ENCODE peak calls at places on chromosomes 12 and 14, in five cellular contexts. One of them, this sample, is unnamed. For H3K4me1, the result is how much of the 10 kb centered on the place peaks cover.

GRCh38 chr12:26869908-26870459 is 37.0 kb upstream of the ITPR2 start:
- DNase-seq in CD4-positive, CD25-positive, alpha-beta regulatory T cell: no peak
- DNase-seq in gastrocnemius medialis: no peak
- DNase-seq in endothelial cell of umbilical vein: no peak
- DNase-seq in mucosa of descending colon: no peak
- DNase-seq in this sample: no peak

GRCh38 chr12:26195250-26195640 is at the start of gene SSPN:
- DNase-seq in CD4-positive, CD25-positive, alpha-beta regulatory T cell: peak
- DNase-seq in gastrocnemius medialis: peak
- DNase-seq in endothelial cell of umbilical vein: peak
- DNase-seq in mucosa of descending colon: peak
- DNase-seq in this sample: peak

GRCh38 chr14:42633504-42634095 is 1026.9 kb downstream of the LRFN5 start:
- DNase-seq in CD4-positive, CD25-positive, alpha-beta regulatory T cell: no peak
- DNase-seq in gastrocnemius medialis: no peak
- DNase-seq in endothelial cell of umbilical vein: no peak
- DNase-seq in mucosa of descending colon: no peak
- DNase-seq in this sample: no peak

GRCh38 chr12:82299617-82300016 is 58.6 kb downstream of the CCDC59 start:
- DNase-seq in CD4-positive, CD25-positive, alpha-beta regulatory T cell: no peak
- DNase-seq in gastrocnemius medialis: no peak
- DNase-seq in endothelial cell of umbilical vein: no peak
- DNase-seq in mucosa of descending colon: no peak
- DNase-seq in this sample: no peak

GRCh38 chr12:95548056-95548538 is 3.2 kb downstream of the USP44 start:
- DNase-seq in CD4-positive, CD25-positive, alpha-beta regulatory T cell: peak
- DNase-seq in gastrocnemius medialis: no peak
- DNase-seq in endothelial cell of umbilical vein: peak
- DNase-seq in mucosa of descending colon: peak
- DNase-seq in this sample: peak

GRCh38 chr14:84425968-84426367 is 1104.0 kb upstream of the FLRT2 start:
- DNase-seq in CD4-positive, CD25-positive, alpha-beta regulatory T cell: no peak
- DNase-seq in gastrocnemius medialis: no peak
- DNase-seq in endothelial cell of umbilical vein: no peak
- DNase-seq in mucosa of descending colon: no peak
- DNase-seq in this sample: no peak

GRCh38 chr12:24838531-24838950 is 110.4 kb downstream of the BCAT1 start:
- DNase-seq in CD4-positive, CD25-positive, alpha-beta regulatory T cell: peak
- DNase-seq in gastrocnemius medialis: peak
- DNase-seq in endothelial cell of umbilical vein: no peak
- DNase-seq in mucosa of descending colon: no peak
- DNase-seq in this sample: no peak

GRCh38 chr12:113106361-113106760 is 29.2 kb downstream of the RASAL1 start:
- DNase-seq in CD4-positive, CD25-positive, alpha-beta regulatory T cell: no peak
- DNase-seq in gastrocnemius medialis: no peak
- DNase-seq in endothelial cell of umbilical vein: no peak
- DNase-seq in mucosa of descending colon: no peak
- DNase-seq in this sample: no peak

GRCh38 chr14:68655021-68655811 is 137.7 kb downstream of the ZFP36L1 start:
- DNase-seq in CD4-positive, CD25-positive, alpha-beta regulatory T cell: no peak
- DNase-seq in gastrocnemius medialis: no peak
- DNase-seq in endothelial cell of umbilical vein: no peak
- DNase-seq in mucosa of descending colon: no peak
- DNase-seq in this sample: no peak

GRCh38 chr14:32329146-32329545 is at the start of gene AKAP6:
- DNase-seq in CD4-positive, CD25-positive, alpha-beta regulatory T cell: no peak
- DNase-seq in gastrocnemius medialis: no peak
- DNase-seq in endothelial cell of umbilical vein: no peak
- DNase-seq in mucosa of descending colon: no peak
- DNase-seq in this sample: no peak

GRCh38 chr12:107369679-107370078 is 276.3 kb upstream of the CRY1 start:
- DNase-seq in CD4-positive, CD25-positive, alpha-beta regulatory T cell: peak
- DNase-seq in gastrocnemius medialis: no peak
- DNase-seq in endothelial cell of umbilical vein: no peak
- DNase-seq in mucosa of descending colon: no peak
- DNase-seq in this sample: no peak
- H3K4me1 ChIP-seq in CD4-positive, CD25-positive, alpha-beta regulatory T cell: half or more
- H3K4me1 ChIP-seq in gastrocnemius medialis: under half
- H3K4me1 ChIP-seq in endothelial cell of umbilical vein: under half
- H3K4me1 ChIP-seq in mucosa of descending colon: under half
- H3K4me1 ChIP-seq in this sample: under half

GRCh38 chr12:50569876-50570275 is 65.1 kb downstream of the DIP2B start:
- DNase-seq in CD4-positive, CD25-positive, alpha-beta regulatory T cell: no peak
- DNase-seq in gastrocnemius medialis: no peak
- DNase-seq in endothelial cell of umbilical vein: no peak
- DNase-seq in mucosa of descending colon: no peak
- DNase-seq in this sample: no peak
- H3K4me1 ChIP-seq in CD4-positive, CD25-positive, alpha-beta regulatory T cell: under half
- H3K4me1 ChIP-seq in gastrocnemius medialis: under half
- H3K4me1 ChIP-seq in endothelial cell of umbilical vein: under half
- H3K4me1 ChIP-seq in mucosa of descending colon: under half
- H3K4me1 ChIP-seq in this sample: half or more

GRCh38 chr14:102695172-102695569 is 82.1 kb upstream of the TRAF3 start:
- DNase-seq in CD4-positive, CD25-positive, alpha-beta regulatory T cell: no peak
- DNase-seq in gastrocnemius medialis: no peak
- DNase-seq in endothelial cell of umbilical vein: no peak
- DNase-seq in mucosa of descending colon: no peak
- DNase-seq in this sample: no peak

GRCh38 chr14:102693006-102693755 is 84.1 kb upstream of the TRAF3 start:
- DNase-seq in CD4-positive, CD25-positive, alpha-beta regulatory T cell: no peak
- DNase-seq in gastrocnemius medialis: no peak
- DNase-seq in endothelial cell of umbilical vein: no peak
- DNase-seq in mucosa of descending colon: no peak
- DNase-seq in this sample: no peak

GRCh38 chr14:102696332-102696731 is 80.9 kb upstream of the TRAF3 start:
- DNase-seq in CD4-positive, CD25-positive, alpha-beta regulatory T cell: no peak
- DNase-seq in gastrocnemius medialis: no peak
- DNase-seq in endothelial cell of umbilical vein: no peak
- DNase-seq in mucosa of descending colon: peak
- DNase-seq in this sample: no peak

GRCh38 chr14:102692334-102692733 is 84.9 kb upstream of the TRAF3 start:
- DNase-seq in CD4-positive, CD25-positive, alpha-beta regulatory T cell: no peak
- DNase-seq in gastrocnemius medialis: no peak
- DNase-seq in endothelial cell of umbilical vein: peak
- DNase-seq in mucosa of descending colon: no peak
- DNase-seq in this sample: no peak

DNA sequence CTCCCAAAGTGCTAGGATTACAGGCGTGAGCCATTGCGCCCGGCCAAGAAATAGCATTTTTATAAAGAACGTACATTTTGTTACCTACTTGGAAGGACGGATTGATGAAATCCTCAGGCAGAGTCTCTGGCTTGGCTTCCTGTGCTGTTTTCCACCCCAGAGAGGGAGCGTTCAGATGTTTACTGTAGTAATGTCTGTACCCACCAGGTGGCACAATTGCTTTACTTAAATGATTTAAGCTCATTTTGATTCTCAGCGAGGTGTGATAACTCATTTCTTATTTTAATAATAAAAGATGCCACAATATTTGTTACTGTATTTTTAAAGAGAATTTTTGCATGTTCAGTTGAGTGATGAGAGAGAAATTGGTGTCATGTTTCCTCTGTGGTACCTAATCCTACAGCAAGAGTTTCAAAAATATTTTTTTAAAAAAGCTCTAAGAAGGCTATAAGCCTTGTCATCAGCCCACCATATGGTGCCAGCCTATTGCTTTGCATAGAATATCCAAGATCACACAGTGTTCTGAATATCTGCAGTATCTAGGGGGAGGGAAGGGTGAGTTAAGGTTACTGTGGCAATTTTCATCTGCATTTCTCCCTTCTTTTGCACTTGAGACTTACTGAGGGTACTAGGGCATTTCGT is 82.6 kb upstream of the TRAF3 start:
- DNase-seq in CD4-positive, CD25-positive, alpha-beta regulatory T cell: peak
- DNase-seq in gastrocnemius medialis: peak
- DNase-seq in endothelial cell of umbilical vein: peak
- DNase-seq in mucosa of descending colon: no peak
- DNase-seq in this sample: no peak
- H3K4me1 ChIP-seq in CD4-positive, CD25-positive, alpha-beta regulatory T cell: under half
- H3K4me1 ChIP-seq in gastrocnemius medialis: under half
- H3K4me1 ChIP-seq in endothelial cell of umbilical vein: under half
- H3K4me1 ChIP-seq in mucosa of descending colon: under half
- H3K4me1 ChIP-seq in this sample: under half

GRCh38 chr12:1588574-1588944 is 5.8 kb downstream of the FBXL14 start:
- DNase-seq in CD4-positive, CD25-positive, alpha-beta regulatory T cell: no peak
- DNase-seq in gastrocnemius medialis: no peak
- DNase-seq in endothelial cell of umbilical vein: no peak
- DNase-seq in mucosa of descending colon: no peak
- DNase-seq in this sample: no peak
- H3K4me1 ChIP-seq in CD4-positive, CD25-positive, alpha-beta regulatory T cell: half or more
- H3K4me1 ChIP-seq in gastrocnemius medialis: half or more
- H3K4me1 ChIP-seq in endothelial cell of umbilical vein: under half
- H3K4me1 ChIP-seq in mucosa of descending colon: half or more
- H3K4me1 ChIP-seq in this sample: under half

GRCh38 chr14:92677087-92677668 is 71.2 kb downstream of the LGMN start:
- DNase-seq in CD4-positive, CD25-positive, alpha-beta regulatory T cell: no peak
- DNase-seq in gastrocnemius medialis: no peak
- DNase-seq in endothelial cell of umbilical vein: no peak
- DNase-seq in mucosa of descending colon: no peak
- DNase-seq in this sample: peak

GRCh38 chr14:92679246-92679645 is 69.2 kb downstream of the LGMN start:
- DNase-seq in CD4-positive, CD25-positive, alpha-beta regulatory T cell: no peak
- DNase-seq in gastrocnemius medialis: no peak
- DNase-seq in endothelial cell of umbilical vein: no peak
- DNase-seq in mucosa of descending colon: no peak
- DNase-seq in this sample: peak

GRCh38 chr14:92676448-92677086 is 71.9 kb downstream of the LGMN start:
- DNase-seq in CD4-positive, CD25-positive, alpha-beta regulatory T cell: no peak
- DNase-seq in gastrocnemius medialis: no peak
- DNase-seq in endothelial cell of umbilical vein: no peak
- DNase-seq in mucosa of descending colon: no peak
- DNase-seq in this sample: peak

GRCh38 chr14:92677955-92678354 is 70.5 kb downstream of the LGMN start:
- DNase-seq in CD4-positive, CD25-positive, alpha-beta regulatory T cell: no peak
- DNase-seq in gastrocnemius medialis: no peak
- DNase-seq in endothelial cell of umbilical vein: no peak
- DNase-seq in mucosa of descending colon: no peak
- DNase-seq in this sample: peak

GRCh38 chr14:92678766-92679165 is 69.7 kb downstream of the LGMN start:
- DNase-seq in CD4-positive, CD25-positive, alpha-beta regulatory T cell: no peak
- DNase-seq in gastrocnemius medialis: no peak
- DNase-seq in endothelial cell of umbilical vein: no peak
- DNase-seq in mucosa of descending colon: no peak
- DNase-seq in this sample: peak
- H3K4me1 ChIP-seq in CD4-positive, CD25-positive, alpha-beta regulatory T cell: under half
- H3K4me1 ChIP-seq in gastrocnemius medialis: under half
- H3K4me1 ChIP-seq in endothelial cell of umbilical vein: under half
- H3K4me1 ChIP-seq in mucosa of descending colon: under half
- H3K4me1 ChIP-seq in this sample: under half

GRCh38 chr14:94008234-94008633 is 11.1 kb downstream of the CCDC197 start:
- DNase-seq in CD4-positive, CD25-positive, alpha-beta regulatory T cell: peak
- DNase-seq in gastrocnemius medialis: no peak
- DNase-seq in endothelial cell of umbilical vein: no peak
- DNase-seq in mucosa of descending colon: no peak
- DNase-seq in this sample: no peak
- H3K4me1 ChIP-seq in CD4-positive, CD25-positive, alpha-beta regulatory T cell: under half
- H3K4me1 ChIP-seq in gastrocnemius medialis: under half
- H3K4me1 ChIP-seq in endothelial cell of umbilical vein: under half
- H3K4me1 ChIP-seq in mucosa of descending colon: under half
- H3K4me1 ChIP-seq in this sample: under half

GRCh38 chr12:92730758-92731157 is 28.0 kb downstream of the PLEKHG7 start:
- DNase-seq in CD4-positive, CD25-positive, alpha-beta regulatory T cell: no peak
- DNase-seq in gastrocnemius medialis: no peak
- DNase-seq in endothelial cell of umbilical vein: no peak
- DNase-seq in mucosa of descending colon: no peak
- DNase-seq in this sample: no peak
- H3K4me1 ChIP-seq in CD4-positive, CD25-positive, alpha-beta regulatory T cell: under half
- H3K4me1 ChIP-seq in gastrocnemius medialis: under half
- H3K4me1 ChIP-seq in endothelial cell of umbilical vein: under half
- H3K4me1 ChIP-seq in mucosa of descending colon: under half
- H3K4me1 ChIP-seq in this sample: under half

DNA sequence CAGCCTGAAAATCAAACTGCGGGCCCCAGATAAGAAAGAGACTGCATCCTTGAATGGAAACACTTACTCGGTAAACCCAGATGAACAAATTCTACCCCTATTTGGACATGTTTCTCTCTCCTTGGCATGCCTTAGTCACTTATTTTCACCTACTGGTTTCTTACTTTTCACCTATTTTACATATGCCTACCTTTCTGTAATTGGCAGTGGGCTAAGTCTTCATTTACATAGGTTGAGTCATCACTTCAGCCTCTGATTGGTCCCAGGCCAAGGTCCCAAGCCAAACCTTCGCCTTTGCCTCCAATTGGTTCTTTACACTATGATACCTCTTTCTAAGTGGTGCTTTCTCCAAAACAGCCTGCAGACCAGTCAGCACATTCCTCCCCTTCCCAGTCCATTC is 111.3 kb downstream of the DYRK2 start:
- DNase-seq in CD4-positive, CD25-positive, alpha-beta regulatory T cell: no peak
- DNase-seq in gastrocnemius medialis: no peak
- DNase-seq in endothelial cell of umbilical vein: no peak
- DNase-seq in mucosa of descending colon: no peak
- DNase-seq in this sample: no peak
- H3K4me1 ChIP-seq in CD4-positive, CD25-positive, alpha-beta regulatory T cell: under half
- H3K4me1 ChIP-seq in gastrocnemius medialis: under half
- H3K4me1 ChIP-seq in endothelial cell of umbilical vein: under half
- H3K4me1 ChIP-seq in mucosa of descending colon: under half
- H3K4me1 ChIP-seq in this sample: under half

GRCh38 chr14:63468273-63468672 is 74.9 kb downstream of the PPP2R5E start:
- DNase-seq in CD4-positive, CD25-positive, alpha-beta regulatory T cell: peak
- DNase-seq in gastrocnemius medialis: no peak
- DNase-seq in endothelial cell of umbilical vein: no peak
- DNase-seq in mucosa of descending colon: no peak
- DNase-seq in this sample: no peak
- H3K4me1 ChIP-seq in CD4-positive, CD25-positive, alpha-beta regulatory T cell: under half
- H3K4me1 ChIP-seq in gastrocnemius medialis: under half
- H3K4me1 ChIP-seq in endothelial cell of umbilical vein: under half
- H3K4me1 ChIP-seq in mucosa of descending colon: under half
- H3K4me1 ChIP-seq in this sample: under half

This sample was measured in upper lobe of right lung.